ENCODE peak calls at places on chromosomes 2 and 18, in eight cellular contexts. D is bronchial epithelial cell, G is mammary epithelial cell, C is RWPE1, M is astrocyte of the spinal cord, Y is fibroblast of lung, X is heart left ventricle, J is psoas muscle. A is an unnamed sample.

GRCh38 chr2:63399171-63399570 is 189.1 kb downstream of the WDPCP start:
- DNase-seq in D (no peak), G (no peak), C (no peak), M (no peak), Y (no peak), X (no peak), J (no peak), A (no peak)

GRCh38 chr2:171095014-171095582 is 65.6 kb downstream of the TLK1 start:
- DNase-seq in D (no peak), G (no peak), C (no peak), M (no peak), Y (no peak), X (no peak), J (no peak), A (no peak)

GRCh38 chr2:238108423-238109201 is 8.5 kb downstream of the ESPNL start:
- DNase-seq in D (no peak), G (no peak), C (no peak), M (no peak), Y (no peak), X (no peak), J (peak; percentile 61), A (no peak)

GRCh38 chr2:20411361-20411894 is 35.4 kb upstream of the RHOB start:
- DNase-seq in D (peak; percentile 79), G (peak; percentile 72), C (peak; percentile 68), M (peak; percentile 78), Y (peak; percentile 84), X (peak; percentile 83), J (peak; percentile 89), A (peak; percentile 93)

GRCh38 chr2:86017901-86018896 is 87.5 kb downstream of the POLR1A start:
- DNase-seq in D (peak; percentile 33), G (peak; percentile 50), C (peak; percentile 48), M (no peak), Y (no peak), X (no peak), J (peak; percentile 93), A (peak; percentile 24)

GRCh38 chr2:240510513-240511210 is 47.1 kb downstream of the ANKMY1 start:
- DNase-seq in D (no peak), G (no peak), C (no peak), M (no peak), Y (no peak), X (no peak), J (no peak), A (no peak)

GRCh38 chr2:240711701-240712100 is 20.0 kb downstream of the AQP12A start:
- DNase-seq in D (no peak), G (no peak), C (no peak), M (no peak), Y (no peak), X (no peak), J (peak; percentile 52), A (no peak)

GRCh38 chr2:209960676-209961630 is 41.5 kb upstream of the RPE start:
- DNase-seq in D (peak; percentile 60), G (peak; percentile 19), C (peak; percentile 45), M (peak; percentile 89), Y (peak; percentile 61), X (peak; percentile 12), J (no peak), A (no peak)

GRCh38 chr2:75319951-75320350 is 120.6 kb upstream of the TACR1 start:
- DNase-seq in D (no peak), G (no peak), C (no peak), M (no peak), Y (no peak), X (no peak), J (no peak), A (no peak)

GRCh38 chr18:78912336-78912735 is 67.3 kb upstream of the SALL3 start:
- DNase-seq in D (no peak), G (no peak), C (no peak), M (no peak), Y (no peak), X (no peak), J (no peak), A (no peak)

GRCh38 chr18:10059610-10060468 is 146.0 kb downstream of the VAPA start:
- DNase-seq in D (no peak), G (no peak), C (no peak), M (no peak), Y (no peak), X (peak; percentile 51), J (no peak), A (peak; percentile 34)

GRCh38 chr2:133379159-133379558 is 189.1 kb downstream of the NCKAP5 start:
- DNase-seq in D (peak; percentile 92), G (peak; percentile 92), C (peak; percentile 56), M (no peak), Y (peak; percentile 13), X (no peak), J (no peak), A (no peak)

GRCh38 chr18:63306249-63306648 is 13.3 kb downstream of the BCL2 start:
- DNase-seq in D (no peak), G (no peak), C (no peak), M (no peak), Y (no peak), X (no peak), J (no peak), A (no peak)

GRCh38 chr18:58967643-58968291 is 103.1 kb downstream of the ZNF532 start:
- DNase-seq in D (no peak), G (no peak), C (no peak), M (no peak), Y (peak; percentile 44), X (no peak), J (no peak), A (no peak)

GRCh38 chr18:12060182-12060870 is 33.3 kb upstream of the ANKRD62 start:
- DNase-seq in D (no peak), G (no peak), C (no peak), M (no peak), Y (no peak), X (no peak), J (no peak), A (no peak)

GRCh38 chr18:58785870-58786269 is 78.8 kb upstream of the ZNF532 start:
- DNase-seq in D (no peak), G (no peak), C (no peak), M (no peak), Y (no peak), X (no peak), J (no peak), A (no peak)

GRCh38 chr2:96195410-96196071 is 13.1 kb downstream of the STARD7 start:
- DNase-seq in D (no peak), G (no peak), C (no peak), M (peak; percentile 75), Y (peak; percentile 39), X (no peak), J (no peak), A (no peak)

GRCh38 chr2:183070942-183071844 is 7.4 kb upstream of the DUSP19 start:
- DNase-seq in D (peak; percentile 28), G (peak; percentile 11), C (no peak), M (peak; percentile 23), Y (peak; percentile 41), X (peak; percentile 45), J (peak; percentile 57), A (no peak)

GRCh38 chr2:62309081-62309464 is 113.2 kb downstream of the B3GNT2 start:
- DNase-seq in D (no peak), G (no peak), C (no peak), M (no peak), Y (no peak), X (no peak), J (no peak), A (no peak)

GRCh38 chr2:56191617-56192016 is 7.8 kb downstream of the CCDC85A start:
- DNase-seq in D (peak; percentile 49), G (peak; percentile 46), C (peak; percentile 54), M (peak; percentile 23), Y (no peak), X (peak; percentile 16), J (no peak), A (no peak)

GRCh38 chr2:61135510-61135909 is 26.5 kb upstream of the C2orf74 start:
- DNase-seq in D (peak; percentile 33), G (peak; percentile 19), C (peak; percentile 28), M (peak; percentile 61), Y (peak; percentile 71), X (no peak), J (no peak), A (no peak)

GRCh38 chr2:84959045-84959493 is 11.9 kb upstream of the KCMF1 start:
- DNase-seq in D (peak; percentile 88), G (peak; percentile 81), C (peak; percentile 74), M (peak; percentile 81), Y (peak; percentile 69), X (no peak), J (no peak), A (no peak)

GRCh38 chr2:100875516-100876230 is 55.7 kb downstream of the NPAS2 start:
- DNase-seq in D (peak; percentile 55), G (no peak), C (no peak), M (peak; percentile 64), Y (no peak), X (no peak), J (no peak), A (no peak)

GRCh38 chr2:232230557-232230956 is 148.0 kb upstream of the ALPP start:
- DNase-seq in D (no peak), G (no peak), C (no peak), M (no peak), Y (no peak), X (no peak), J (no peak), A (no peak)
- TF ChIP-seq CTCF in D (peak; percentile 54), G (peak; percentile 22), C (no peak), M (peak; percentile 19), Y (no peak), X (no peak), J (no peak), A (no peak)

GRCh38 chr18:48497863-48498262 is 41.0 kb upstream of the CTIF start:
- DNase-seq in D (no peak), G (no peak), C (no peak), M (no peak), Y (no peak), X (no peak), J (no peak), A (no peak)

GRCh38 chr18:48504819-48505218 is 34.0 kb upstream of the CTIF start:
- DNase-seq in D (no peak), G (no peak), C (no peak), M (no peak), Y (no peak), X (no peak), J (no peak), A (no peak)

DNA sequence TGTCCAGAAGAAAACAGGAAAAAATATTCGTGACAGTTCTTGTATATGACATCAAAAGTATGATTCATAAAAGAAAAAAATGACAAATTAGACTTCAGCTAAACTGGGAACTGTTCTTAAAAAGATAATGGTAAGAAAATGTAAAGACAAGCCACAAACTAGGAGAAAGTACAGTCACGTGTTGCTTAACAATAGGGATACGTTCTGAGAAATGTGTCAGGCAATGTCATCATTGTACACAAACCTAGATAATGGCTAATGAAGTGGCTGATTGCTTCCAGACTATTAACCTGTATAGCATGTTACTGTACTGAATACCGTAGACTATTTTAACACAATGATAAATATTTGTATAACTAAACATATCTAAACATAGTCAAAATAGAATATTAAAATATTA is 35.9 kb upstream of the CTIF start:
- DNase-seq in D (no peak), G (no peak), C (no peak), M (no peak), Y (no peak), X (no peak), J (no peak), A (no peak)
- TF ChIP-seq CTCF in D (no peak), G (no peak), C (no peak), M (no peak), Y (no peak), X (no peak), J (no peak), A (no peak)

GRCh38 chr2:199606193-199606780 is 148.5 kb upstream of the SATB2 start:
- DNase-seq in D (no peak), G (no peak), C (no peak), M (no peak), Y (no peak), X (no peak), J (no peak), A (no peak)
- TF ChIP-seq CTCF in D (peak; percentile 2), G (no peak), C (no peak), M (peak; percentile 32), Y (no peak), X (no peak), J (no peak), A (no peak)

GRCh38 chr18:31511098-31511497 is 13.1 kb downstream of the DSG2 start:
- DNase-seq in D (no peak), G (no peak), C (no peak), M (no peak), Y (no peak), X (no peak), J (no peak), A (no peak)
- TF ChIP-seq CTCF in D (peak; percentile 18), G (peak; percentile 19), C (no peak), M (no peak), Y (no peak), X (no peak), J (no peak), A (no peak)

A was measured in omental fat pad.